ENCODE peak calls at places on chromosome X, in six cellular contexts. C is GM12892, W is transverse colon, O is lower leg skin, U is heart left ventricle, T is erythroblast. G is an unnamed sample.

GRCh38 chrX:118066867-118067515 is 49.6 kb downstream of the KLHL13 start:
- DNase-seq in C (no peak), W (no peak), O (no peak), U (no peak), T (no peak), G (no peak)

GRCh38 chrX:39133971-39134370 is 332.7 kb downstream of the MID1IP1 start:
- DNase-seq in C (no peak), W (peak; percentile 19), O (no peak), U (no peak), T (peak; percentile 27), G (no peak)

GRCh38 chrX:150984164-150984824 is 1.2 kb downstream of the HMGB3 start:
- DNase-seq in C (no peak), W (no peak), O (no peak), U (no peak), T (peak; percentile 35), G (peak; percentile 86)

GRCh38 chrX:150663061-150663460 is 30.1 kb upstream of the MTMR1 start:
- DNase-seq in C (no peak), W (no peak), O (no peak), U (no peak), T (no peak), G (no peak)

GRCh38 chrX:5646818-5647217 is 581.8 kb downstream of the NLGN4X start:
- DNase-seq in C (peak; percentile 12), W (peak; percentile 16), O (no peak), U (no peak), T (no peak), G (no peak)

GRCh38 chrX:2627272-2627867 is 63.7 kb upstream of the CD99 start:
- DNase-seq in C (no peak), W (peak; percentile 22), O (peak; percentile 25), U (no peak), T (no peak), G (no peak)

GRCh38 chrX:68841251-68842049 is 12.6 kb downstream of the EFNB1 start:
- DNase-seq in C (no peak), W (peak; percentile 88), O (no peak), U (no peak), T (no peak), G (peak; percentile 81)

GRCh38 chrX:10549280-10549679 is 71.1 kb downstream of the MID1 start:
- DNase-seq in C (no peak), W (peak; percentile 49), O (no peak), U (no peak), T (no peak), G (no peak)

GRCh38 chrX:31190221-31190975 is 118.6 kb upstream of the FTHL17 start:
- DNase-seq in C (no peak), W (no peak), O (no peak), U (no peak), T (no peak), G (no peak)

GRCh38 chrX:114611018-114611619 is 27.2 kb downstream of the HTR2C start:
- DNase-seq in C (no peak), W (peak; percentile 14), O (no peak), U (no peak), T (peak; percentile 6), G (no peak)

GRCh38 chrX:145821291-145821897 is 3.8 kb downstream of the SLITRK2 start:
- DNase-seq in C (no peak), W (no peak), O (no peak), U (peak; percentile 51), T (no peak), G (no peak)

GRCh38 chrX:123274796-123275195 is 90.7 kb downstream of the GRIA3 start:
- DNase-seq in C (no peak), W (no peak), O (no peak), U (no peak), T (no peak), G (no peak)

GRCh38 chrX:132395059-132395458 is 93.8 kb downstream of the MBNL3 start:
- DNase-seq in C (no peak), W (no peak), O (no peak), U (no peak), T (no peak), G (no peak)

GRCh38 chrX:12999422-12999821 is 24.5 kb downstream of the TMSB4X start:
- DNase-seq in C (no peak), W (no peak), O (no peak), U (no peak), T (no peak), G (no peak)

GRCh38 chrX:70001708-70002341 is 47.9 kb downstream of the AWAT2 start:
- DNase-seq in C (no peak), W (no peak), O (no peak), U (no peak), T (no peak), G (no peak)

GRCh38 chrX:131746491-131746968 is 202.7 kb downstream of the OR13H1 start:
- DNase-seq in C (no peak), W (peak; percentile 89), O (no peak), U (no peak), T (no peak), G (no peak)

GRCh38 chrX:103396186-103396585 is 19.8 kb downstream of the BEX3 start:
- DNase-seq in C (no peak), W (no peak), O (no peak), U (no peak), T (no peak), G (no peak)

GRCh38 chrX:139862208-139862607 is 70.6 kb downstream of the ATP11C start:
- DNase-seq in C (no peak), W (no peak), O (no peak), U (no peak), T (no peak), G (no peak)

GRCh38 chrX:10892605-10893225 is 218.4 kb upstream of the HCCS start:
- DNase-seq in C (no peak), W (no peak), O (no peak), U (no peak), T (no peak), G (no peak)

GRCh38 chrX:46572295-46572936 is 1.1 kb upstream of the CHST7 start:
- DNase-seq in C (no peak), W (no peak), O (no peak), U (no peak), T (no peak), G (no peak)

GRCh38 chrX:136856527-136856926 is 24.0 kb downstream of the RBMX start:
- DNase-seq in C (no peak), W (no peak), O (no peak), U (no peak), T (no peak), G (no peak)

GRCh38 chrX:12439396-12439795 is 301.1 kb downstream of the FRMPD4 start:
- DNase-seq in C (no peak), W (no peak), O (no peak), U (no peak), T (no peak), G (no peak)

GRCh38 chrX:13103111-13103913 is 58.9 kb upstream of the FAM9C start:
- DNase-seq in C (no peak), W (no peak), O (no peak), U (no peak), T (no peak), G (no peak)

GRCh38 chrX:110215411-110215810 is 102.5 kb downstream of the AMMECR1 start:
- DNase-seq in C (no peak), W (no peak), O (no peak), U (no peak), T (no peak), G (no peak)

GRCh38 chrX:3129256-3129655 is 88.0 kb downstream of the ARSF start:
- DNase-seq in C (no peak), W (no peak), O (no peak), U (no peak), T (no peak), G (no peak)

DNA sequence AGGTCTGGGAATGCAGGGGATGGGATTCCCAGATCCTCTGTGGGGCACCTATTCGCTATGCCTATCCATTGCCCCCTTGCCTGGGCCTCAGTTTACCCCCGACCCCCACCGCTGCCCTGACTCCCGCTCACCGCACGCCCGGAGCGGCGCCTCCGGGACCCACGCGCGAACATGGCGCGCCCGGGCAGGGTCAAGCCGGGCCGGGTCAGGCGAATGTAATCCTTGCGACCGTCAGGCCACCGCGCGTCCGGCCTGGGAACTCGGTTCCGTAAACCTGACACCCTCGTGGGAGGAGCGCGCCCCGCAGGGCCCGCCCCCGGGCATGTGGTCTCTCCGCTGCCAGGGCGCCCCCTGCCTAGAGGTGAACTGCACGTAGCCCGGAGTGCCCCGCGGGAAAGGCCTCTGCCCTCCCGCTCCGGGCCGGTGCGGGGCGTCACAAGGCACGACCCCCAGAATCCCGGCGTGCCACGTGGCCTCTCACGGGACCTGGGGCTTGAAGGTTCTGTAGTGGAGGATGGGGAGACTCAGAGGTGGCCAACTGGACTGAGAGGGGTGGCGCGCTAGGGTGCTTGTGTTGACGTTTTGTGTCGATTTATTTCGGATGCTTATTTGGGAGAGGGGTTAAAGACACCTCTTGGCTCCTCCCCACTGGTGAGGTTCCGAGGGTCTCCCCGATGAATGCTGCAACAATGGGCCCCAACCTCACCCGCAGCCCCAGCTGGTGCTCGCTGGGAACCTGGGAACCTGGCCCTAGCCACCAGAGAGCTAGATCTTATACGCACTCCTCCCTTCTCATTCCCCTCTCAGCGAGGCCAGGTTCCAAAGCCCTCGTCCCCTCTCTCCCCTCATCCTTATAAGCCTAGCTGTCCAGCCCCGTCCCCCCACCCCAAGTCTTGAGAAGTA is at the start of gene PRICKLE3:
- DNase-seq in C (peak; percentile 73), W (peak; percentile 88), O (peak; percentile 69), U (peak; percentile 91), T (peak; percentile 73), G (peak; percentile 91)
- TF ChIP-seq POLR2A in C (peak; percentile 66), W (peak; percentile 69), O (no peak), U (no peak), T (peak; percentile 51), G (no peak)

GRCh38 chrX:101347859-101348451 is 587 bp downstream of the TIMM8A start:
- DNase-seq in C (no peak), W (no peak), O (no peak), U (no peak), T (no peak), G (no peak)

GRCh38 chrX:101348452-101349222 is at the start of gene TIMM8A:
- DNase-seq in C (peak; percentile 69), W (peak; percentile 85), O (peak; percentile 70), U (peak; percentile 88), T (peak; percentile 81), G (peak; percentile 95)
- TF ChIP-seq POLR2A in C (peak; percentile 87), W (peak; percentile 66), O (no peak), U (no peak), T (peak; percentile 76), G (no peak)

GRCh38 chrX:19747672-19748610 is 139.5 kb downstream of the SH3KBP1 start:
- DNase-seq in C (no peak), W (peak; percentile 48), O (no peak), U (peak; percentile 65), T (no peak), G (peak; percentile 35)
- TF ChIP-seq POLR2A in C (no peak), W (no peak), O (no peak), U (no peak), T (no peak), G (no peak)

DNA sequence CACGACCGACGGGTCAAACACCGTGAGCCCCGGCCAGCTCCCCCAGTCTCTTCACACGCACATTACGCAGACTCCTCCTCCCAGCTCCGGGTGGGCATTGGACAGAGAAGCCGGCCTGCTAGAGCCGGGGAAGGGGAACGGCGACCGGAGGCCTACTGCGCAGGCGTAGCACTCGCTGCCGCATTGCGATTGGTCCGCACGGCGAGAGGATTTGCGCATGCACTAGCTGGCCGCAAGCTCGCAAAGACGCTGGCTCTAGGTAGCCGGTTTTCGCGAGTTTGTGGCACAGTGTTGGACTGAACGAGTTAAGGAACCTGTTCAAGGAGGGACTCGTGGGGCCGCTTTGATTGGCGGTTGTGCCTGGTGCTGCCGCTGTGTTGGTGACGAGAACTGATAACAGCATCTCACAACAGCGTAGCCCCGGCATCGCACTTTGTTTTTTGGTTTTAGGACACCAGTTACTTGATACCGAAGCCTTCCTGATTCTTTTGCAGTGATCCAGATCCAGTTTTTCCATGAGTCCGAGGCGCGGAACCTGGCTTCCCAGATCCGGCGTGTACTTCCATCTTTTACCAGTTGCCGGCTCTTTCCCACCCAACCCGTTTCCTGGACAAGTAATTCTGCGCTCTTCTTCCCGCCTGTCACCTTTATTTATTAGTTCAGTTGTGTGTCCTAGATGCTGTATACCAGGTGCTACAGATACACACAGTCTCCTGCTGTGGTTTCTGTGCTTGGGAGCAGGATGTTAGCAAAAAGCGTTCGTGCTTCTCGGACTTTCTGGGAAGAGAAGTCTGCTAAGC is at the start of gene AIFM1:
- DNase-seq in C (peak; percentile 72), W (peak; percentile 92), O (peak; percentile 86), U (peak; percentile 95), T (peak; percentile 94), G (peak; percentile 90)
- TF ChIP-seq POLR2A in C (peak; percentile 80), W (peak; percentile 66), O (no peak), U (no peak), T (peak; percentile 93), G (no peak)

G was measured in upper lobe of left lung.